ENCODE peak calls at places on chromosomes 2 and 18, in ten cellular contexts. N is A673, X is prostate gland, G is tibial artery, D is psoas muscle, H is heart right ventricle, O is fibroblast of lung, K is IMR-90, W is GM23338, R is lower lobe of right lung. Y is an unnamed sample. For H3K36me3, the result is how much of the 10 kb centered on the place peaks cover.

GRCh38 chr2:232325324-232326273 is 53.0 kb upstream of the ALPP start:
- DNase-seq in X (no peak), O (peak), N (peak), W (peak), H (peak), K (peak), R (peak), D (peak), G (peak), Y (peak)

GRCh38 chr2:136162438-136162837 is 44.5 kb upstream of the CXCR4 start:
- DNase-seq in O (no peak), N (peak), W (no peak), K (no peak), D (no peak), G (no peak), X (no peak), R (no peak), H (no peak), Y (no peak)

GRCh38 chr2:30178618-30179404 is 32.0 kb downstream of the YPEL5 start:
- DNase-seq in N (no peak), D (peak), H (peak), R (no peak), K (peak), O (no peak), W (no peak), G (no peak), X (no peak), Y (peak)

GRCh38 chr2:182814804-182815203 is 51.6 kb downstream of the FRZB start:
- DNase-seq in O (no peak), D (no peak), X (no peak), W (no peak), N (no peak), G (no peak), R (no peak), K (no peak), H (no peak), Y (no peak)

GRCh38 chr2:153431114-153431513 is 47.4 kb downstream of the RPRM start:
- DNase-seq in D (no peak), N (no peak), R (no peak), H (no peak), O (no peak), W (no peak), G (no peak), X (no peak), K (no peak), Y (no peak)

GRCh38 chr2:47076586-47077441 is 78.3 kb downstream of the STPG4 start:
- DNase-seq in K (peak), G (peak), X (no peak), H (no peak), R (peak), D (no peak), O (peak), N (peak), W (no peak), Y (peak)

GRCh38 chr2:9844036-9844483 is 786 bp downstream of the TAF1B start:
- DNase-seq in K (peak), G (no peak), W (peak), N (peak), O (peak), R (no peak), X (no peak), H (no peak), D (no peak), Y (no peak)

GRCh38 chr2:193088026-193088425 is 893.3 kb upstream of the TMEFF2 start:
- DNase-seq in R (no peak), H (no peak), O (no peak), W (no peak), X (no peak), N (no peak), G (no peak), K (no peak), D (no peak), Y (no peak)

GRCh38 chr2:220224711-220225519 is 597.5 kb downstream of the SLC4A3 start:
- DNase-seq in O (peak), R (no peak), H (no peak), K (peak), W (no peak), X (no peak), G (no peak), D (no peak), N (peak), Y (no peak)

GRCh38 chr2:207970825-207971142 is 54.5 kb downstream of the PLEKHM3 start:
- DNase-seq in H (no peak), O (no peak), K (no peak), N (no peak), G (no peak), W (no peak), R (no peak), D (no peak), X (no peak), Y (no peak)

GRCh38 chr18:48797841-48798255 is 152.9 kb downstream of the SMAD7 start:
- DNase-seq in G (peak), O (no peak), D (peak), X (no peak), K (no peak), R (peak), N (no peak), W (no peak), H (no peak), Y (peak)

GRCh38 chr2:230158468-230158867 is 61.3 kb downstream of the SP110 start:
- DNase-seq in G (no peak), N (no peak), R (no peak), W (no peak), O (no peak), X (no peak), K (no peak), D (no peak), H (no peak), Y (no peak)

GRCh38 chr2:191218292-191218898 is 26.8 kb upstream of the MYO1B start:
- DNase-seq in R (no peak), G (no peak), K (peak), O (peak), X (no peak), N (peak), D (no peak), W (peak), H (peak), Y (peak)
- H3K36me3 ChIP-seq in R (under half), G (under half), K (under half), O (under half), X (under half), N (under half), D (under half), W (under half), H (under half), Y (under half)

DNA sequence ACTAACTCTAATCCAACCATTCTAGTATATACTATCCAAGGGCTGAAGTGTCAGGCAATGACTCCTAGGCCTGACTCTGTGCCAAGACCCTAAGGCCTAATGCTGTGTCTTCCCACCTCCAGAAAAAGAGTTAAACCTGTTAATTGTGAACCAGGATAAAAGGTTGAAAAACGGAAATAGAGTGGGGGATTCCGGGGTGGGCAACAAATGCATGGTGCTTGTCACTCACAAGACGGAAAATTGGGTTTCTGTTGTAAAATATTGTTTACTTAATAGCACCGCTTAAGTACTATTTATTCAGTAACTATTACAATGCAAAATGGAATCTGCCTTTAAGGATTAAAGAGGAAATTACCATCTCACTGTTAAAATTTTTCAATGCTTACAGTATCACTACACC is 3.2 kb downstream of the STK17B start:
- DNase-seq in G (no peak), K (peak), W (no peak), H (no peak), N (peak), D (no peak), R (no peak), O (peak), X (no peak), Y (no peak)
- H3K4me3 ChIP-seq in G (peak), K (peak), W (peak), H (peak), N (no peak), D (peak), R (peak), O (peak), X (no peak), Y (no peak)

DNA sequence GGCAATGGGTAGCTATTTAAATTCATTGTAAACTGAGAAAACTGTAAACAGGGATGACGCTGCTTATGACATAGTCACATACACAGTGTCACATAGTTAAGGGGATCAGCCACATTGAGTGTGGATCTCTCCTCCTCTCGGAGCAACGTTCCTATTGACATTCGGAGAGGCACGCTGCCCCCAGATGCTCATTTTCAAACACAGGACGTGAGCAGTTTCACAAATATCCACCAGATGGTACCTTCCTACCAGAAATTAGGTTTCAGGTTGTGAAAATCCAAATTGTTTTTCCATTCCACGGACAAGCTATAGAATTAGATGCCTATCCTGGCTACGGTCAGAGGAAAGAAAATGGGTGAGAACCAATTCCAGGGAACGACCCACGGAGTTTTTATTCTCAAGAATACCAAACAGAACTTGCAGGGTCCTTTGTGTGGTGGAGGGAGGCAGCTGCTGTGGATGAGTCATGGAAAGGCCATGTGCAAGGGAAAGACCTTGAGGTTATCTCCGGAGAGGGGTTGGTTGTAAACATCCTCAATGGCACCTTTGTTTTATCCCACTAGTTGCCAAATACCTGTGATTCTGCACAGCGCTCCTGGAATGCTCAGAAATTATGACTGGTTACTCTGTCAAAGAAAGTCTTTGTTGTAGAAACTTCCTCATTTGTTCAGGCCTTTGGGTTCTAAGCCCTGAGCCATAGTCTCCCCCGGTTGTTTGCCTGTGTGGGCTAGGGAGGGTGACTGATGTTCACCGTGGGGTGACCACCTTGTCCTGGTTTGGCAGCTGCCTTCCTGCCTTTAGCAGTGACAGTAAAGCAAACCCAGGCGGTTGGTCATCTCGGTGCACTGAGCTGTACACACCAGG is 88.0 kb downstream of the ACTR3 start:
- DNase-seq in O (peak), N (peak), R (no peak), X (no peak), W (peak), H (no peak), D (no peak), G (no peak), K (peak), Y (no peak)
- TF ChIP-seq CTCF in O (peak), N (peak), R (peak), X (no peak), W (peak), H (peak), D (peak), G (peak), K (peak), Y (peak)

GRCh38 chr2:108459441-108459840 is 10.4 kb downstream of the GCC2 start:
- DNase-seq in D (no peak), R (no peak), W (no peak), K (peak), H (no peak), X (no peak), G (no peak), N (no peak), O (no peak), Y (no peak)

GRCh38 chr2:108454440-108454839 is 5.4 kb downstream of the GCC2 start:
- DNase-seq in D (no peak), K (no peak), R (no peak), W (no peak), X (no peak), N (no peak), O (peak), G (no peak), H (no peak), Y (no peak)

GRCh38 chr2:108455571-108455970 is 6.6 kb downstream of the GCC2 start:
- DNase-seq in G (no peak), O (no peak), H (no peak), N (no peak), R (no peak), W (no peak), D (no peak), K (no peak), X (no peak), Y (no peak)

GRCh38 chr2:108460345-108461037 is 11.5 kb downstream of the GCC2 start:
- DNase-seq in R (no peak), W (no peak), D (no peak), N (no peak), K (no peak), O (no peak), G (no peak), X (no peak), H (no peak), Y (no peak)

DNA sequence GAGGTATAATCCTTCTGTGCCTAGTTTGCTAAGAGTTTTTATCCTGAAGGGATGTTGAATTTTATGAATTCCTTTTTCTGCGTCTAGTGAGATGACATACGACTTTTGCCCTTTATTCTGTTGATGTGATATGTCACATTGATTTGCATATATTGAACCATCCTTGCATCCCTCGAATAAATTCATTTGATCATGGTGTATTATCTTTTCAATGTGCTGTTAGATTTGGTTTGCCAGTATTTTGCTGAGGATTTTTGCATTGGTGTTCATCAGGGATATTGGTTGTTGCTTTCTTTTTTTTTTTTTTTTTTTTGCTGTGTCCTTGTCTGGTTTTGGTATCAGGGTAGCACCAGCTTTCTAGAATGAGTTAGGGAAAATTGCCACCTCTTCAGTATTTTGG is 9.1 kb downstream of the GCC2 start:
- DNase-seq in N (no peak), D (no peak), O (no peak), X (no peak), G (no peak), R (no peak), W (no peak), H (no peak), K (no peak), Y (no peak)
- H3K36me3 ChIP-seq in N (under half), D (half or more), O (under half), X (under half), G (half or more), R (half or more), W (under half), H (half or more), K (under half), Y (under half)